ENCODE peak calls at places on chromosome 16, in five cellular contexts. P is glutamatergic neuron, F is breast epithelium, E is WTC11, W is Panc1. A is an unnamed sample.

GRCh38 chr16:396605-397004 is 394 bp upstream of the NME4 start:
- DNase-seq in W (no peak), E (peak; percentile 59), F (no peak), P (peak; percentile 61), A (no peak)

GRCh38 chr16:75584108-75584507 is 17.9 kb downstream of the GABARAPL2 start:
- DNase-seq in F (no peak), E (no peak), P (no peak), W (no peak), A (no peak)

GRCh38 chr16:53844796-53845195 is 140.8 kb downstream of the FTO start:
- DNase-seq in E (no peak), F (no peak), W (no peak), P (no peak), A (no peak)

GRCh38 chr16:16021988-16022682 is 72.7 kb downstream of the ABCC1 start:
- DNase-seq in W (peak; percentile 96), E (no peak), P (peak; percentile 58), F (peak; percentile 90), A (peak; percentile 94)

GRCh38 chr16:88320947-88321634 is 61.7 kb upstream of the ZNF469 start:
- DNase-seq in W (no peak), E (no peak), F (no peak), P (no peak), A (no peak)

GRCh38 chr16:52498640-52499039 is 48.3 kb downstream of the TOX3 start:
- DNase-seq in W (no peak), F (no peak), P (peak; percentile 36), E (peak; percentile 28), A (no peak)

GRCh38 chr16:50381679-50382440 is 13.1 kb upstream of the BRD7 start:
- DNase-seq in W (no peak), F (no peak), E (peak; percentile 61), P (no peak), A (no peak)

GRCh38 chr16:4313563-4314531 is 2.0 kb upstream of the GLIS2 start:
- DNase-seq in P (peak; percentile 84), W (no peak), E (peak; percentile 84), F (no peak), A (no peak)

GRCh38 chr16:14018848-14019247 is 52.3 kb upstream of the MRTFB start:
- DNase-seq in P (no peak), E (no peak), W (no peak), F (no peak), A (no peak)
- TF ChIP-seq CTCF in P (no peak), E (no peak), W (peak; percentile 24), F (no peak), A (no peak)

GRCh38 chr16:57382535-57383275 is 10.4 kb downstream of the CX3CL1 start:
- DNase-seq in F (peak; percentile 56), P (no peak), E (no peak), W (no peak), A (no peak)
- TF ChIP-seq CTCF in F (no peak), P (no peak), E (no peak), W (peak; percentile 53), A (no peak)

DNA sequence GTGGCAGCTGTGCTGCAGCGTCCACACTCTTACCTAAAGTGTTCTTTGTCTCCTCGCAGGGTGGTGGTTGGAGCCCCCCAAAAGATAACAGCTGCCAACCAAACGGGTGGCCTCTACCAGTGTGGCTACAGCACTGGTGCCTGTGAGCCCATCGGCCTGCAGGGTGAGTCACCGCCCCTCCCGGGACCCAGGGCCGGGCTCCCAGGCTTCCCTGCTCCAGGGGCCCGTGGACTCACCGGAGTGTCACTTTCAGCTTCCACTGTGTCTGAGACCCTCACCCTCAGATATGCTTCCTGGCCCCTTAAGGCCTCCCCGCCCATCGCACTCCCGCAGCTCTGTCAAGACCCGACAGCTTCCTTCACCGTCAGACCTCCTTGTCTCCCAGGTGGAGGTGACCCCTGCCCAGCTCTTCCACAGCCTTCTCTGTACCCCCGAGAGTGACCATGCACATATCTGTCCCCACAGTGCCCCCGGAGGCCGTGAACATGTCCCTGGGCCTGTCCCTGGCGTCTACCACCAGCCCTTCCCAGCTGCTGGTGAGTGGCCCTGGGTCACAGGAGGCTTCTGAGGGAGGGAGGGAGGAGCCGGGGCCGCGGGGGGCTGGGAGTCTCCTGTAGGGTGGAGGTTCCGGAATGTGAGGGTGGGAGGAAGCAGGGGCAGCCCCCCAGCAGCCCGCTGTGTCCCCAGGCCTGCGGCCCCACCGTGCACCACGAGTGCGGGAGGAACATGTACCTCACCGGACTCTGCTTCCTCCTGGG is 1.8 kb downstream of the ITGAX start:
- DNase-seq in P (peak; percentile 32), F (no peak), E (peak; percentile 46), W (no peak), A (no peak)
- TF ChIP-seq CTCF in P (no peak), F (no peak), E (no peak), W (no peak), A (no peak)

DNA sequence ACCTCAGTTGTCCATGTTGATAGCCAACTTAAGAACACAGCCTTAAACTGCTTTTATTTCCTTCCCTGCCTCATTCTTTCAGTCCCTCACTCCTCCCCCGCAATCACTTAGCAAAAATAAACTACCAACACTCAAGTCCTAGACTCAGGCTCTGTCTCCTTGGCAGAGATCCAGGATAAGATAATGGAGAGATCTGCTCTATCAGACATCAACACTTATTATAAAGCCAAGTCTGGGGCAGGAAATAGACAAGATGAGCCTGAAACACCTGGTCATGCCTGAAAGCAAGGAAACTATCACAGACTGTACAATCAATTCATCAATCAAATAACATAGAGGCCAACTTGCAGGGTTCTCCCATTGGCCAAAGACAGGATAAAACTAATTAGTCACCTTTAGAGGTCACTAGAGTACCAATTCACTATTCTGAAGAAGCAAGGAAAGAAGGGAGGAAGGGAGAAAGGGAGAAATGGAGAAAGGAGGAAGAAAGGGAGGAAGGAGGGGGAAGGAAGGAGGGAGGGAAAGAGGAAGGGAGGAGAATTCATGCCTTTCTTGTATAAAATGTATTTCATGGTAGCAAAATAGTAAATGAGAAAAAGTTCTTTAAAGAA is 15.6 kb downstream of the HYDIN start:
- DNase-seq in E (no peak), W (no peak), F (no peak), P (no peak), A (no peak)
- TF ChIP-seq CTCF in E (no peak), W (peak; percentile 17), F (no peak), P (no peak), A (no peak)